ENCODE peak calls at places on chromosomes 2 and 18, in five cellular contexts. V is HCT116, N is lower leg skin, P is endothelial cell of umbilical vein, W is NB4. Z is an unnamed sample.

GRCh38 chr2:170822885-170823799 is 6.5 kb downstream of the GAD1 start:
- DNase-seq in N (no peak), W (peak), V (no peak), P (no peak), Z (peak)

GRCh38 chr2:219663116-219663762 is 35.8 kb downstream of the SLC4A3 start:
- DNase-seq in V (no peak), N (no peak), P (no peak), W (no peak), Z (no peak)

GRCh38 chr2:43559391-43560230 is 36.2 kb downstream of the THADA start:
- DNase-seq in N (no peak), P (no peak), W (no peak), V (no peak), Z (no peak)

GRCh38 chr18:44450220-44450619 is 230.5 kb upstream of the SETBP1 start:
- DNase-seq in W (no peak), N (no peak), V (no peak), P (no peak), Z (no peak)

GRCh38 chr2:84458436-84459027 is 548 bp downstream of the SUCLG1 start:
- DNase-seq in V (no peak), W (peak), N (peak), P (peak), Z (peak)

GRCh38 chr2:161139098-161139987 is 20.9 kb upstream of the TANK start:
- DNase-seq in W (peak), N (no peak), V (no peak), P (peak), Z (peak)

GRCh38 chr2:113767811-113768210 is 11.4 kb upstream of the SLC35F5 start:
- DNase-seq in P (no peak), V (no peak), W (no peak), N (no peak), Z (no peak)

GRCh38 chr18:75090336-75090735 is 118.6 kb downstream of the PTGR3 start:
- DNase-seq in V (no peak), N (no peak), W (no peak), P (no peak), Z (no peak)

GRCh38 chr2:98487806-98488189 is 43.1 kb downstream of the INPP4A start:
- DNase-seq in P (peak), N (no peak), V (peak), W (peak), Z (peak)

GRCh38 chr18:54392621-54393023 is 34.9 kb downstream of the C18orf54 start:
- DNase-seq in P (peak), V (peak), N (no peak), W (peak), Z (peak)

GRCh38 chr2:118251427-118251826 is 163.2 kb downstream of the INSIG2 start:
- DNase-seq in W (no peak), V (no peak), N (no peak), P (no peak), Z (no peak)

GRCh38 chr18:74598350-74599001 is 806 bp downstream of the ZNF407 start:
- DNase-seq in P (no peak), W (peak), N (peak), V (peak), Z (peak)

GRCh38 chr2:6993230-6993640 is 76.0 kb downstream of the RNF144A start:
- DNase-seq in W (no peak), N (no peak), V (no peak), P (peak), Z (no peak)

GRCh38 chr2:143686585-143687164 is 557.5 kb downstream of the ARHGAP15 start:
- DNase-seq in W (peak), N (no peak), V (peak), P (peak), Z (peak)

GRCh38 chr2:159208449-159208848 is 78.1 kb downstream of the WDSUB1 start:
- DNase-seq in W (no peak), P (no peak), N (no peak), V (no peak), Z (peak)

GRCh38 chr2:134722728-134723127 is 3.9 kb upstream of the TMEM163 start:
- DNase-seq in W (no peak), V (no peak), N (no peak), P (no peak), Z (no peak)

GRCh38 chr2:161746891-161747535 is 122.8 kb downstream of the SLC4A10 start:
- DNase-seq in P (no peak), N (no peak), V (no peak), W (no peak), Z (no peak)

GRCh38 chr2:206113148-206113547 is 27.2 kb upstream of the INO80D start:
- DNase-seq in V (no peak), N (no peak), P (no peak), W (peak), Z (no peak)

GRCh38 chr2:45269149-45269793 is 260.0 kb upstream of the SIX2 start:
- DNase-seq in V (no peak), W (no peak), N (no peak), P (peak), Z (no peak)

GRCh38 chr18:63890950-63891304 is 3.4 kb downstream of the SERPINB2 start:
- DNase-seq in W (peak), P (peak), V (no peak), N (no peak), Z (peak)

GRCh38 chr2:165691615-165692014 is 102.4 kb downstream of the GALNT3 start:
- DNase-seq in N (no peak), W (no peak), V (no peak), P (no peak), Z (no peak)

GRCh38 chr2:69493268-69493667 is 56.0 kb upstream of the NFU1 start:
- DNase-seq in N (no peak), W (no peak), P (no peak), V (no peak), Z (no peak)

GRCh38 chr18:10252494-10252893 is 201.9 kb upstream of the APCDD1 start:
- DNase-seq in P (no peak), V (no peak), W (no peak), N (no peak), Z (no peak)

GRCh38 chr18:74996055-74996454 is 212.9 kb downstream of the PTGR3 start:
- DNase-seq in N (no peak), W (no peak), V (no peak), P (no peak), Z (no peak)

DNA sequence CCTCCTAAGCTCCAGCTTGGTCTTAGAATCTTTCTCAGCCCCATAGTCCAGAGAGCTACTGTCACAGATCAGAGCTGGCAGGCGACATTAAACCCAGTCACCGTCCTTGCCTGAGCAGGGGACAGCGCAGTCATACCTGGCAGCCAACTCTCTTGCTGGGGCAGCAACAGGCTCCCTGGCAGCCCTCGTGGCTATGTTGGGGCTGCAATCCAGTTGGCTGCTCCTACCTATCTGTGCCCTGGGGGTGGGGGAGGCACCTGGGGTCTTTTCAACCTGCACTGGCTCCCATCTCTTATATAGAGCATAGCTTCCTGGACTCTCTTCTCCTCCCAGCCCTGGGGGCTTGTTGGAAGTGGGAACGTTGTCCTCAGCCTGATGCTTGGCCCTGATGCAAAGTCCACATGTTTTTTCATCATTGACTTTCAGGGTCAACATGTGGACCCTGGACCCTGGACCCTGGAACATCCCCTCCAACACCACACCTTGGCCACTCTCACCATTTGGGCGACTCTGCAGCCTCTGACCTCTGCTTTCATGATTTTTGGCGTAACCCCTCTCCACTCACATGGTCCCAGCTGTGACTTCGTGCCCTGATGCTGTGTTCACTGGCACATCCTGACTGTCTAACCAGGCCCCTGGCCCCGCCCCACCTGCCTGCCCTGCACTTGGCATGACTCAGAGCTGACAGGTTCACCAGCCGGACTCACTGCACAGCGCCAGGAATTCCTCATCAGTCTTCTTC is 45.6 kb downstream of the ATOH8 start:
- DNase-seq in V (peak), P (no peak), W (no peak), N (no peak), Z (no peak)
- TF ChIP-seq POLR2A in V (no peak), P (no peak), W (no peak), N (no peak), Z (no peak)

GRCh38 chr2:27370026-27370815 is at the start of the genes EIF2B4 and SNX17:
- DNase-seq in W (peak), N (peak), P (peak), V (peak), Z (peak)
- TF ChIP-seq POLR2A in W (peak), N (no peak), P (peak), V (peak), Z (peak)

DNA sequence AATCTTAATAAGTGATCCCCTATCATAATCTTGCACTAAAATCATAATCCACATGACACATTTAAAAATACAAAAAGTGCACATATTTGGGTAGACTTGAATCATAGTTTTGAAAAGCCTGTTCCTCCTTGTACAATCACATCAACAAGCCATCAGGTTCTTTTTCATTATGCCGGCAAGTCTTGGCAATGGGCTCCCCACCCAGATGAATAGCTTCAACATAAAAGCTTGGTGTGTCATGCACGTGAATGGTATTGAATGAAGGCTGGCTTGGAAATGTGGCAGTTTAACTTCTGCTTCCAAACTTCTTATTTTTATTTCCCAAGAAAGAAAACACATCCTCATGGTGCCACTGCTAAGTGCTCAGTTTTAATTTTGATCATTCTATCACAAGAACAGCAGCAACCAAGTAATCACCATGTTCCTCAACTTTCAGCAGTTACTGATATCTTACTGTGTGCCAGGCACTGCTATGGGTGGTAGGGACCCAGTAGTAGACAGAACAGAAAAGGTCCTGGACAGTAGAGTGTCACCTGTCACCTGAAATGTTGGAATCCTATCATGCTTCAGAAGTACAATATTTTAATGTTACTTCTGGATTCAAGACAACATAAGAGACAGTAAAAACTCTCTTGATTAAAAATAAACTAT is 89.9 kb downstream of the AP1S3 start:
- DNase-seq in V (no peak), P (no peak), W (no peak), N (no peak), Z (no peak)
- TF ChIP-seq POLR2A in V (no peak), P (no peak), W (no peak), N (no peak), Z (no peak)

DNA sequence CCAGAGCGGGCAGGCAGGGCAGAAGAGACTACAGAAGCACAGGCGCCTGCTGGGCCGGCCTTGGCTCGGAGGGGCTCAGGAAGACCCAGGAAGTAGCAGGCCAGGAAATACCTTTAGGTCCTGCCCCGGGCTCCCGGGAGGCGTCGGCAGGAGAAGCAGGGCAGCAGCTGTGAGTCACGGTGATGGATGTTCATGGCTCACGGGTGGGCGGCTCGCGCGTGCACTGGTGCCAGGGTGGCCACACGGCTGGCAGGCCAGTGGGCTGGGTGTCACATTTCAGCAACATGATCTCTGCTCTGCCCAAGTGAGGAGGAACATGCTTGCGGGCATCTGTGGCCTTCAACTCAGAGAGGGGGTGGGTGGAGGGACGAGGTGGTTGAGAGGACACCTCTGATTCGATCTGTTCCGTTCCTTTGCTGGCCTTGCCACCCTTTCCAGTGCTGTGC is 139.3 kb downstream of the KLHL29 start:
- DNase-seq in W (no peak), P (peak), N (no peak), V (peak), Z (no peak)
- TF ChIP-seq POLR2A in W (no peak), P (no peak), N (no peak), V (no peak), Z (no peak)

GRCh38 chr2:96167407-96168013 is 22.3 kb upstream of the DUSP2 start:
- DNase-seq in N (no peak), V (no peak), W (no peak), P (no peak), Z (no peak)

GRCh38 chr2:96163415-96163767 is 18.2 kb upstream of the DUSP2 start:
- DNase-seq in V (no peak), N (no peak), P (no peak), W (no peak), Z (no peak)

GRCh38 chr2:96163768-96164429 is 18.7 kb upstream of the DUSP2 start:
- DNase-seq in V (no peak), W (peak), P (no peak), N (no peak), Z (no peak)

GRCh38 chr2:96161785-96162367 is 16.6 kb upstream of the DUSP2 start:
- DNase-seq in N (no peak), W (no peak), V (no peak), P (no peak), Z (peak)

GRCh38 chr2:96164459-96165184 is 19.4 kb upstream of the DUSP2 start:
- DNase-seq in P (no peak), V (no peak), N (no peak), W (no peak), Z (no peak)
- TF ChIP-seq POLR2A in P (no peak), V (no peak), N (no peak), W (peak), Z (no peak)

DNA sequence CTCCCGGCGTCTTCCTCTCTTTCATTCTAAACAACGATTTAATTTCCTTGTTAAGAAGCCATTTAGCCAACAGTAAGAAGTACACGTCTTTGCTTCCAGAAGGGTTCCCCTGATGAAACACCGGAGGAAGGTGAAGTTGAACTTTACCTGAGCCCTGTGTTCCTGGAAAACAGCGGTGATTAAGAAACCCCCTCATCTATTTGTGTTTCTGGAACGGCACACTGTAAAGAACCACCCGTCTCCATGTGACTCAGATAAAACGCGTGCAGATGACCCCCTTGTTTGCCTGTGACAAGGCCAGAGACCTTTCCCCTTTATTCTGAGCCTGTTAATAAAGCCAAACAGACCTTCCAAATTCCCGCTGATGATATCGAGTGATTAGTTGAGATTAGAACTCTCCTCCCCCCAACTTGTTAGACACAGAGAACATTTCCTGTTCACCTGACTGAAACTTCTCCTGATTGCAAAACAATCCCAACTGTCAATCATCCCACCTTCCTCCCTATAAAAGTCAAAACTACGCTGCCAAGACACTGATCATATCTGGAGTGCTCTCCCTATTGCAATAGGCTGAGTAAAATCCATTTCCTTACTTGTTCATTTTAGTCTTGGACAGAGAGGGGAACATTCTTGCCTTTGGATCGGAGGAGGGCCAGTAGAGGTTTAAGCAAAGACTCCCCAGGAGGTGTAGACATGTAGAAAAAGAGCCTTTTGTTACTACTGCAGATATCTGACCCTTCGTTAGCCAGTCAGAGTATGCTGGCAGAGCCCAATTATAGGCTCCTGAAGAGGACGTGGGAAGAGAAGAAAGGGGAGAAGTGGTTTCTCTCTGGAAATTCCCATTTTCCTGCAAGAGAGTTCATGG is 883 bp upstream of the IWS1 start:
- DNase-seq in N (no peak), P (no peak), V (peak), W (no peak), Z (peak)
- TF ChIP-seq POLR2A in N (no peak), P (no peak), V (peak), W (no peak), Z (no peak)

GRCh38 chr2:173354601-173355131 is at the start of gene CDCA7:
- DNase-seq in V (peak), P (peak), W (peak), N (peak), Z (peak)
- TF ChIP-seq POLR2A in V (peak), P (no peak), W (peak), N (no peak), Z (no peak)

Z was measured in erythroblast.